ENCODE peak calls at places on chromosomes 1 and 21, in six cellular contexts. V, S, O, A, N and D are unnamed samples.
A peak's percentile ranks its signal among the peaks of the same experiment; 100 is the strongest.

GRCh38 chr1:208418667-208419066 is 174.5 kb upstream of the PLXNA2 start:
- DNase-seq in A (no peak), V (no peak), N (no peak), O (no peak), S (no peak), D (no peak)

GRCh38 chr21:45516071-45516670 is 26.1 kb downstream of the SLC19A1 start:
- DNase-seq in V (no peak), O (no peak), S (peak; percentile 36), A (no peak), N (no peak), D (no peak)

GRCh38 chr1:22108343-22109135 is 34.4 kb downstream of the WNT4 start:
- DNase-seq in O (peak; percentile 43), S (peak; percentile 32), N (no peak), A (no peak), V (no peak), D (no peak)

GRCh38 chr1:98056781-98057180 is 135.9 kb upstream of the DPYD start:
- DNase-seq in S (no peak), A (no peak), N (no peak), V (no peak), O (no peak), D (no peak)

GRCh38 chr1:208303743-208304142 is 59.6 kb upstream of the PLXNA2 start:
- DNase-seq in V (no peak), N (no peak), O (no peak), A (no peak), S (no peak), D (no peak)

GRCh38 chr1:178910023-178910422 is 39.1 kb upstream of the ANGPTL1 start:
- DNase-seq in S (no peak), O (no peak), V (no peak), A (no peak), N (no peak), D (no peak)

GRCh38 chr1:85115933-85116332 is 67.6 kb upstream of the MCOLN3 start:
- DNase-seq in V (no peak), N (no peak), A (no peak), S (no peak), O (no peak), D (no peak)

GRCh38 chr1:151048645-151049032 is 1.1 kb downstream of the C1orf56 start:
- DNase-seq in O (no peak), V (no peak), N (no peak), S (no peak), A (no peak), D (no peak)

GRCh38 chr1:220983877-220984635 is 104.8 kb downstream of the HLX start:
- DNase-seq in V (peak; percentile 46), A (no peak), S (peak; percentile 84), N (no peak), O (no peak), D (no peak)

GRCh38 chr1:201298381-201299367 is 15.4 kb downstream of the PKP1 start:
- DNase-seq in A (peak; percentile 63), V (no peak), N (no peak), O (peak; percentile 12), S (no peak), D (peak; percentile 67)

GRCh38 chr1:116806245-116806644 is 52.0 kb downstream of the CD2 start:
- DNase-seq in N (no peak), O (no peak), V (no peak), A (no peak), S (no peak), D (no peak)

GRCh38 chr1:233367057-233367759 is 39.7 kb downstream of the MAP3K21 start:
- DNase-seq in A (no peak), V (peak; percentile 55), S (peak; percentile 70), O (no peak), N (peak; percentile 19), D (no peak)

GRCh38 chr21:18832081-18832670 is 428.6 kb upstream of the TMPRSS15 start:
- DNase-seq in S (no peak), A (no peak), V (no peak), O (no peak), N (no peak), D (no peak)

GRCh38 chr1:62746809-62747138 is 37.2 kb upstream of the ATG4C start:
- DNase-seq in A (no peak), N (no peak), V (no peak), O (no peak), S (no peak), D (no peak)

GRCh38 chr1:62744594-62745577 is 39.0 kb upstream of the ATG4C start:
- DNase-seq in A (no peak), S (no peak), O (peak; percentile 43), V (no peak), N (no peak), D (no peak)

DNA sequence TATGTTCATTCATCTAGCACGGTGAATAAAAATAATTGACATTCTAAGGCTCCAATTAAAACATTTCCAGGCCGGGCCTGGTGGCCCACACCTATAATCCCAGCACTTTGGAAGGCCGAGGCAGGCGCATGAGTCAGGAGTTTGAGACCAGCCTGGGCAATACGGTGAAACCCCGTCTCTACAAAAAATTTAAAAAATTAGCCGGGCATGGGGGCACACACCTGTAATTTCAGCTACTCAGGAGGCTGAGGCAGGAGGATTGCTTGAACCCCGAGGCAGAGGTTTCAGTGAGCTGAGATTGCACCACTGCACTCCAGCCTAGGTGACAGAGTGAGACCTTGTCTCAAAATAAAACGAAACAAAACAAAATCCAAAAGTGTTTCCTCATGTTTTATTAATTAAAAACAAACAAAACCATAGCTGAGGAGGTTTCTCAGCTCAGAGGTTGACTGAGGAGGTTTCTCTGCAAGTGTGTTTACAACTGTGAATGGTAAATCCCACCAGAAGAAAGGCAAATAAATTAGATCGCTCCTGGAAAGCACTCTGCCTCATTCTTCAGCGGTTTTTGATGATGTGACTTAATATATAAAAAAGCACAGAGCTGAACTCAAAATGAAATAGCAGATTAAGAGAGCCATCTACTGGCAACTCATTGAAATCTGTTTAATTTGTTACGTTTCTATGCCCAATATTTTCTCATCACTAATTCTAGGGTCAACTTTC is 37.7 kb upstream of the ATG4C start:
- DNase-seq in A (peak; percentile 36), V (peak; percentile 37), O (peak; percentile 76), N (peak; percentile 30), S (no peak), D (peak; percentile 58)
- H3K4me3 ChIP-seq in A (peak overlapping the region; percentile 3), V (no peak overlapping the region), O (no peak overlapping the region), N (peak overlapping the region; percentile 26), S (no peak overlapping the region), D (no peak overlapping the region)

GRCh38 chr1:203006948-203007871 is at the start of gene TMEM183A:
- DNase-seq in S (peak; percentile 99), N (peak; percentile 96), A (peak; percentile 95), V (peak; percentile 99), O (peak; percentile 97), D (peak; percentile 98)
- H3K4me3 ChIP-seq in S (peak within 1 kb of the TSS; percentile 98), N (peak within 1 kb of the TSS; percentile 92), A (peak within 1 kb of the TSS; percentile 72), V (peak within 1 kb of the TSS; percentile 97), O (peak within 1 kb of the TSS; percentile 80), D (peak within 1 kb of the TSS; percentile 66)

GRCh38 chr1:27519341-27520258 is 29.6 kb upstream of the WASF2 start:
- DNase-seq in V (peak; percentile 69), O (no peak), A (no peak), S (peak; percentile 73), N (no peak), D (no peak)
- H3K4me3 ChIP-seq in V (no peak overlapping the region), O (no peak overlapping the region), A (no peak overlapping the region), S (no peak overlapping the region), N (no peak overlapping the region), D (no peak overlapping the region)

DNA sequence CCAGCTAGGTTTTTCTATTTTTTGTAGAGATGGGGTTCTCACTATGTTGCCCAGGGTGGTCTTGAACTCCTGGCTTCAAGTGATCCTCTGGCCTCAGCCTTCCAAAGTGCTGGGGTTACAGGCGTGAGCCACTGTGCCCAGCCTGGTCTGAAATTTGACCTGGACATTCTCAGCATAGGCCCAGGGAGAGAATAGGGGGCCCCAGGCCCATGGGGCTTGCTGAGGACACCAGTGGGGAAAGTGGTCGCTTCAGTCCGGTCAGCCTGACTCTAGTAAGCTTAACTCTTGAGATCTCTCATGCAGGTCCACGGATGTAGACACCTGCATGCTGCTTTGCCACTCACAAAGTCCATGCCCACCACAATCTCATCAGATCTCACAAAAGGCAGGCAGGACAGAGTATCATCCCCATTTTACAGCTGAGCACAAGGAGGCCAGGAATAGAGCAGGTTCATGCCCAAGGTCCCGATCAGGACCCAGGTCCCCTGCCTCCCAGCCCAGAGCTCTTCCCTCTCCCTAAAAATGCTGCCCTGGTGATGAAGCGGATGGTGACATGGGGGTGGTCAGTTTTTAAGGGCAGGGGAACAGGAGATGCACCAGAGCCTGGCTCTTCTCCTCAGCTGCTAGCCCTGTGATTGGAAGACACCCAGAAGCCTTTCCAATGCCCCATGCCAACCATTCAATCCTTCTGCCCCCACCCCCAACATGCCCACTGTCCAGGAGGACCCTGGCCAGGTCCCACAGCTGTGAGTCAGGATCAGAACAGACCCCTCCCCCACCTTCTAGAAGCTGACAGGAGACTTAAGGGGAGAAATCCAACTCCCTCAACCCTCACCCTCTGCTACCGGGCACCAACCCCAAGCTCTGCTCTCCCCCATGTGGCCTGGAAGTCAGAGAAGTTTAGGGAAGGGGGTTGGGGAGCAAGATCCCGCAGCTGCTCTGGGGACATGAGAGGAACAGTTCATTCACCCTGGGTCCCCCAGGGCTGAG is 1.8 kb downstream of the FHL3 start:
- DNase-seq in O (peak; percentile 47), S (peak; percentile 51), V (peak; percentile 36), N (no peak), A (no peak), D (no peak)
- H3K4me3 ChIP-seq in O (peak overlapping the region; percentile 68), S (peak overlapping the region; percentile 94), V (peak overlapping the region; percentile 0), N (peak overlapping the region; percentile 96), A (peak overlapping the region; percentile 49), D (peak overlapping the region; percentile 77)

DNA sequence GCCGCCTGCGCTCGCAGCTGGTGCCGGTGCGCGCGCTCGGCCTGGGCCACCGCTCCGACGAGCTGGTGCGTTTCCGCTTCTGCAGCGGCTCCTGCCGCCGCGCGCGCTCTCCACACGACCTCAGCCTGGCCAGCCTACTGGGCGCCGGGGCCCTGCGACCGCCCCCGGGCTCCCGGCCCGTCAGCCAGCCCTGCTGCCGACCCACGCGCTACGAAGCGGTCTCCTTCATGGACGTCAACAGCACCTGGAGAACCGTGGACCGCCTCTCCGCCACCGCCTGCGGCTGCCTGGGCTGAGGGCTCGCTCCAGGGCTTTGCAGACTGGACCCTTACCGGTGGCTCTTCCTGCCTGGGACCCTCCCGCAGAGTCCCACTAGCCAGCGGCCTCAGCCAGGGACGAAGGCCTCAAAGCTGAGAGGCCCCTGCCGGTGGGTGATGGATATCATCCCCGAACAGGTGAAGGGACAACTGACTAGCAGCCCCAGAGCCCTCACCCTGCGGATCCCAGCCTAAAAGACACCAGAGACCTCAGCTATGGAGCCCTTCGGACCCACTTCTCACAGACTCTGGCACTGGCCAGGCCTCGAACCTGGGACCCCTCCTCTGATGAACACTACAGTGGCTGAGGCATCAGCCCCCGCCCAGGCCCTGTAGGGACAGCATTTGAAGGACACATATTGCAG is 3.0 kb downstream of the ARTN start:
- DNase-seq in V (peak; percentile 88), O (peak; percentile 35), N (no peak), S (peak; percentile 87), A (peak; percentile 31), D (peak; percentile 17)
- H3K4me3 ChIP-seq in V (peak overlapping the region; percentile 38), O (no peak overlapping the region), N (no peak overlapping the region), S (peak overlapping the region; percentile 77), A (peak overlapping the region; percentile 43), D (peak overlapping the region; percentile 37)

GRCh38 chr1:119139857-119140176 is 636 bp downstream of the WARS2 start:
- DNase-seq in A (no peak), V (no peak), S (no peak), N (no peak), O (no peak), D (no peak)

GRCh38 chr1:119140177-119141019 is at the start of gene WARS2:
- DNase-seq in N (peak; percentile 95), A (peak; percentile 96), S (peak; percentile 98), V (peak; percentile 99), O (peak; percentile 98), D (peak; percentile 99)

GRCh38 chr1:119141660-119142059 is 1.2 kb upstream of the WARS2 start:
- DNase-seq in V (no peak), N (no peak), O (no peak), S (no peak), A (no peak), D (no peak)

GRCh38 chr1:119141020-119141424 is 569 bp upstream of the WARS2 start:
- DNase-seq in S (peak; percentile 77), A (no peak), O (peak; percentile 36), N (no peak), V (peak; percentile 64), D (peak; percentile 17)

GRCh38 chr1:119139393-119139792 is 1.1 kb downstream of the WARS2 start:
- DNase-seq in S (peak; percentile 64), N (no peak), A (no peak), O (no peak), V (peak; percentile 79), D (no peak)
- H3K4me3 ChIP-seq in S (peak overlapping the region; percentile 95), N (peak overlapping the region; percentile 75), A (peak overlapping the region; percentile 52), O (peak overlapping the region; percentile 71), V (no peak overlapping the region), D (peak overlapping the region; percentile 78)